ENCODE peak calls at places on chromosomes 6 and 20, in seven cellular contexts. One of them, this sample, is unnamed.

GRCh38 chr20:43941476-43942212 is 27.0 kb downstream of the TOX2 start:
- DNase-seq in H1: no peak
- DNase-seq in thyroid gland: no peak
- DNase-seq in skeletal muscle cell: no peak
- DNase-seq in AG09309: no peak
- DNase-seq in lower lobe of right lung: no peak
- DNase-seq in MM.1S: peak
- DNase-seq in this sample: no peak

GRCh38 chr6:27684264-27685211 is 211.6 kb upstream of the ZNF184 start:
- DNase-seq in thyroid gland: peak
- DNase-seq in skeletal muscle cell: no peak
- DNase-seq in H1: peak
- DNase-seq in MM.1S: no peak
- DNase-seq in AG09309: no peak
- DNase-seq in lower lobe of right lung: no peak
- DNase-seq in this sample: peak

GRCh38 chr20:59354460-59354859 is 54.0 kb downstream of the EDN3 start:
- DNase-seq in lower lobe of right lung: no peak
- DNase-seq in H1: no peak
- DNase-seq in MM.1S: no peak
- DNase-seq in AG09309: no peak
- DNase-seq in skeletal muscle cell: no peak
- DNase-seq in thyroid gland: no peak
- DNase-seq in this sample: no peak

GRCh38 chr6:56517155-56517745 is 125.4 kb downstream of the DST start:
- DNase-seq in thyroid gland: no peak
- DNase-seq in MM.1S: no peak
- DNase-seq in H1: no peak
- DNase-seq in lower lobe of right lung: no peak
- DNase-seq in skeletal muscle cell: peak
- DNase-seq in AG09309: no peak
- DNase-seq in this sample: no peak

GRCh38 chr20:21511850-21512633 is 1.8 kb downstream of the NKX2-2 start:
- DNase-seq in lower lobe of right lung: peak
- DNase-seq in thyroid gland: no peak
- DNase-seq in skeletal muscle cell: no peak
- DNase-seq in MM.1S: no peak
- DNase-seq in H1: no peak
- DNase-seq in AG09309: no peak
- DNase-seq in this sample: no peak

GRCh38 chr20:32083469-32083868 is 26.0 kb upstream of the TM9SF4 start:
- DNase-seq in lower lobe of right lung: no peak
- DNase-seq in skeletal muscle cell: no peak
- DNase-seq in AG09309: no peak
- DNase-seq in thyroid gland: no peak
- DNase-seq in H1: no peak
- DNase-seq in MM.1S: no peak
- DNase-seq in this sample: no peak

GRCh38 chr20:63169731-63170130 is 46.2 kb downstream of the YTHDF1 start:
- DNase-seq in H1: no peak
- DNase-seq in skeletal muscle cell: no peak
- DNase-seq in MM.1S: no peak
- DNase-seq in AG09309: no peak
- DNase-seq in thyroid gland: no peak
- DNase-seq in lower lobe of right lung: no peak
- DNase-seq in this sample: no peak

GRCh38 chr6:155272353-155273222 is 8.8 kb downstream of the CLDN20 start:
- DNase-seq in skeletal muscle cell: no peak
- DNase-seq in thyroid gland: no peak
- DNase-seq in MM.1S: no peak
- DNase-seq in AG09309: no peak
- DNase-seq in H1: no peak
- DNase-seq in lower lobe of right lung: no peak
- DNase-seq in this sample: no peak

GRCh38 chr20:12152996-12153395 is 235.3 kb downstream of the BTBD3 start:
- DNase-seq in thyroid gland: no peak
- DNase-seq in MM.1S: no peak
- DNase-seq in AG09309: no peak
- DNase-seq in lower lobe of right lung: no peak
- DNase-seq in skeletal muscle cell: peak
- DNase-seq in H1: no peak
- DNase-seq in this sample: no peak

GRCh38 chr6:4698901-4699659 is 77.1 kb upstream of the CDYL start:
- DNase-seq in skeletal muscle cell: no peak
- DNase-seq in AG09309: no peak
- DNase-seq in thyroid gland: no peak
- DNase-seq in MM.1S: no peak
- DNase-seq in H1: no peak
- DNase-seq in lower lobe of right lung: no peak
- DNase-seq in this sample: no peak

GRCh38 chr6:133160531-133160930 is 80.6 kb upstream of the EYA4 start:
- DNase-seq in AG09309: no peak
- DNase-seq in thyroid gland: no peak
- DNase-seq in MM.1S: no peak
- DNase-seq in skeletal muscle cell: no peak
- DNase-seq in lower lobe of right lung: no peak
- DNase-seq in H1: no peak
- DNase-seq in this sample: no peak

GRCh38 chr20:23118144-23118543 is 32.0 kb upstream of the CD93 start:
- DNase-seq in lower lobe of right lung: no peak
- DNase-seq in H1: no peak
- DNase-seq in MM.1S: no peak
- DNase-seq in skeletal muscle cell: no peak
- DNase-seq in thyroid gland: no peak
- DNase-seq in AG09309: no peak
- DNase-seq in this sample: no peak

GRCh38 chr20:63315982-63316491 is 23.1 kb downstream of the COL20A1 start:
- DNase-seq in MM.1S: no peak
- DNase-seq in thyroid gland: no peak
- DNase-seq in H1: no peak
- DNase-seq in AG09309: no peak
- DNase-seq in skeletal muscle cell: no peak
- DNase-seq in lower lobe of right lung: peak
- DNase-seq in this sample: no peak

DNA sequence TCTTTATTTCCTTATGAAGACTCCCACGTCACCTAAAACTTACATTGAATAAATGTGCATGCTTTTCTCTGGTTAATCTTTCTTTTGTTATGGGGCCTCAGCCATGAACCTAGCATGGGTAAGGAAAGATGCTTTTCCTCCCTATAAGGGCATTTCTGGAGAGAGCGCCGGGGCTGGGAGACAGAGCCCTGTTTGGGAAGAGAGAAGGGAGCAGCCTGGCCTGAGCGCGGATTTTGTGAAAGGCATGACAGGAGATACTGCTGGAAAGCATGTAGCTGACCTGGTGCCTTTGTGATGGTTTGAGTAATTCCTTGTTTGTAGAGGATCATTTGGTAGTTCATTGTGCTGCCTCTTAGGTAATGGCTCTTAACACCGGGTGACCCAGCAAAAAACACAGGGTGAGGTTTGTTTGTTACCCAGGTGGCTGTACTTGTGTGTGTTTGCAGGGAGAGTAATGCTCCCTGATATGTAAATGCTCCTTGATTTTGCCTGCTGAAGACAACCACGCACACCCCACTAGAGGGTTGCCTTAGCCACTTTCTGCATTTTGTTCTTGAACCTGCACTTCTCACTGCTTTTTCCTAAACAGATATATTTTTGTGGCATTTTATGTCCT is 59.2 kb downstream of the ANKRD6 start:
- DNase-seq in H1: no peak
- DNase-seq in thyroid gland: no peak
- DNase-seq in MM.1S: no peak
- DNase-seq in skeletal muscle cell: no peak
- DNase-seq in lower lobe of right lung: no peak
- DNase-seq in AG09309: no peak
- DNase-seq in this sample: no peak
- H3K4me3 ChIP-seq in H1: no peak
- H3K4me3 ChIP-seq in thyroid gland: no peak
- H3K4me3 ChIP-seq in MM.1S: no peak
- H3K4me3 ChIP-seq in skeletal muscle cell: no peak
- H3K4me3 ChIP-seq in lower lobe of right lung: no peak
- H3K4me3 ChIP-seq in AG09309: no peak
- H3K4me3 ChIP-seq in this sample: no peak

DNA sequence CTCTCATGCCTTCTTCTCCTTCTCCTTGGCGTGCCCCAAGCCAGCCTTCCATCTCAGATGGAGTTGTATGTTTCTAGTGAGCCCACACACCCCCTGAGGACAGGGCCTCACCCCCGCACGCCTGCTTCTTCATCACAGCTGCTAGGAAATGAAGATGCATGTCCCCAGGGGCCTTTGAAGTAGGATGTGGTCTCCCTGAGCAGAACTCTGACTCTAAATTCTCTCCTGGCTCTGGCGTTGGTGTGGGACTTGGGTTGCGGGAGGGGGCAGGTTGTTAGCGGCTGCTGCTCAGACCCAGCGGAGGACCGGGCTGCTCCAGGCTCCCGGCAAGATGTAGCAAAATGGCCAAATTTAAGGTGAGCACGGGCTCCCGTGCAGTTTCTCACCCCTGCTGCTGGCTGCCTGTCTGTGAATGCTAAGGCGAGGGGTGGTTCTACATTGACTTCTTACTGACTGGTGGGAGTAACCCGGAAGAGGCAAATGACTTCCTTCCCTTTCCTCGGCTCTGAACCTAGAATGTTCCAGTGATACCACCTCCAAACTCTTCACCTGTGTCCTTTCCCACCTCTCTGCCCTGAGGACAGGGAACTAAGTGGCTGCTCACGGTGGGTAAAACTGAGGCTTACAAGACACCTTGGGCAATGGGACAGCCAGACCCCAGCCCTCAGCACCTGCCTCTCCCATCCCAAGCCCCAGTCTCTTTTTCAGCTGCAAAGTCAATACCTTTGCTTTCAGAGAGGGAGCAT is 8.8 kb downstream of the SYNJ2 start:
- DNase-seq in H1: no peak
- DNase-seq in MM.1S: no peak
- DNase-seq in skeletal muscle cell: peak
- DNase-seq in AG09309: no peak
- DNase-seq in lower lobe of right lung: no peak
- DNase-seq in thyroid gland: no peak
- DNase-seq in this sample: no peak
- H3K4me3 ChIP-seq in H1: no peak
- H3K4me3 ChIP-seq in MM.1S: no peak
- H3K4me3 ChIP-seq in skeletal muscle cell: no peak
- H3K4me3 ChIP-seq in AG09309: no peak
- H3K4me3 ChIP-seq in lower lobe of right lung: no peak
- H3K4me3 ChIP-seq in thyroid gland: no peak
- H3K4me3 ChIP-seq in this sample: peak

GRCh38 chr20:36471885-36472642 is 69.3 kb upstream of the MYL9 start:
- DNase-seq in thyroid gland: no peak
- DNase-seq in MM.1S: peak
- DNase-seq in H1: no peak
- DNase-seq in AG09309: no peak
- DNase-seq in lower lobe of right lung: no peak
- DNase-seq in skeletal muscle cell: no peak
- DNase-seq in this sample: no peak

GRCh38 chr20:36473164-36473563 is 68.2 kb upstream of the MYL9 start:
- DNase-seq in H1: no peak
- DNase-seq in MM.1S: no peak
- DNase-seq in thyroid gland: no peak
- DNase-seq in skeletal muscle cell: no peak
- DNase-seq in lower lobe of right lung: no peak
- DNase-seq in AG09309: no peak
- DNase-seq in this sample: no peak

GRCh38 chr20:36474563-36474962 is 66.8 kb upstream of the MYL9 start:
- DNase-seq in AG09309: no peak
- DNase-seq in thyroid gland: peak
- DNase-seq in skeletal muscle cell: no peak
- DNase-seq in H1: no peak
- DNase-seq in lower lobe of right lung: no peak
- DNase-seq in MM.1S: no peak
- DNase-seq in this sample: no peak

GRCh38 chr20:36470482-36471062 is 70.7 kb upstream of the MYL9 start:
- DNase-seq in H1: no peak
- DNase-seq in lower lobe of right lung: no peak
- DNase-seq in MM.1S: no peak
- DNase-seq in skeletal muscle cell: no peak
- DNase-seq in thyroid gland: no peak
- DNase-seq in AG09309: no peak
- DNase-seq in this sample: no peak

DNA sequence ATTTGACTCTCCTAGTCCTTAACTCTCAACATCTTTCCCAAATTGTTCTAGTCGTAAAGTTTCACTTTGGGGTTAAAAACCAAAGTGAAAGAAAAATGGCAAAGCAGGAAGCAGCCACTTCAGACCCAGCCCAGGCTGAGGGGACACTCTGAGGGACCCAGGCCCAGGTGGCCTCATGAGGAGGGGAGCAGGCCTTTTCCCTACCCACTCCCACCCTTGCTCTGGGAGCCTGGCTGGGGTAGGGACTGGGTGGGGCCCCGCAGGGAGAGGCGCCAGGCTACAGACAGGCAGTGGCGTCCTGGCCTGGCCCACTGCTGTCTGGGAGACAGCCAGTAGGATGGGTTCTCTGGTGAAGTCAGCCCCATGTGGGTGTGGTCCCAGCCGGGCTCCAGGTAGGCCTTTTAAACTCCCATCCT is 68.7 kb upstream of the MYL9 start:
- DNase-seq in MM.1S: peak
- DNase-seq in lower lobe of right lung: peak
- DNase-seq in skeletal muscle cell: no peak
- DNase-seq in thyroid gland: peak
- DNase-seq in H1: no peak
- DNase-seq in AG09309: no peak
- DNase-seq in this sample: peak
- H3K4me3 ChIP-seq in MM.1S: peak
- H3K4me3 ChIP-seq in lower lobe of right lung: peak
- H3K4me3 ChIP-seq in skeletal muscle cell: no peak
- H3K4me3 ChIP-seq in thyroid gland: no peak
- H3K4me3 ChIP-seq in H1: no peak
- H3K4me3 ChIP-seq in AG09309: no peak
- H3K4me3 ChIP-seq in this sample: no peak

DNA sequence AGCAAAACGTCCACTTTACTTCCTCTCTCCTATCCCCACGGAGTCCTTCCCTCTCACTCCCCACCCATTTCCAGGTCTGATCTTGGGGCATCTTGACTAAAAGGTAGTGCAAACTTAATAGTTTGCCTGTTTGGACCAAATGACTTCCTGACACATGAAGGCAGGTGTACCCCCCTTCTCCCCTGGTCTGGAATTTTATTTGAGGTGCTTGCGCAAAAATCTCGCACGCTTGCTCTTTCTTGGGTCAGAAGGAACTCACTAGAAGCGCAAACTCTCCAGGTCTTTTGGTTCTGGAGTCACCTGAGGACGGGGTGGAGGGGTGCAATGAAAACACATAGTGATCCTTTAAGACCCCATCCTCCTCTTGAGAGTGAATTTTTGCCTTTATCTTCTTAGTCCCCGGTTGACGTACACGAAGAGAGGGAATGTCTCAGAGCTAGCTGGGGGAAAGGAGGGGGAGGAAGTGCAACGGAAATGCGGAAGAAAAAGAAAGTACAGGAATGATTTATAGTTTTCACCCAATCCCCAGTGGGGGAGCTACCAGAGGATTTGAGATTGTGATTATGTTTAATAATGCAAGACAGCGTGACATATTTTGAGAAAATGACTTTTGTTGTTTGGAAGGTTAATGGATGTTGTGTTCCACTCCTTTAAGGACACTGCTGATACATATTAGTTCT is 4.9 kb downstream of the ADGRB3 start:
- DNase-seq in lower lobe of right lung: no peak
- DNase-seq in AG09309: no peak
- DNase-seq in skeletal muscle cell: no peak
- DNase-seq in thyroid gland: no peak
- DNase-seq in MM.1S: no peak
- DNase-seq in H1: no peak
- DNase-seq in this sample: no peak
- H3K4me3 ChIP-seq in lower lobe of right lung: peak
- H3K4me3 ChIP-seq in AG09309: no peak
- H3K4me3 ChIP-seq in skeletal muscle cell: no peak
- H3K4me3 ChIP-seq in thyroid gland: no peak
- H3K4me3 ChIP-seq in MM.1S: no peak
- H3K4me3 ChIP-seq in H1: peak
- H3K4me3 ChIP-seq in this sample: no peak